ENCODE peak calls at places on chromosomes 12 and 14, in six cellular contexts. B, I, L, M, H and R are unnamed samples. For H3K36me3, the result is how much of the 10 kb centered on the place peaks cover.

GRCh38 chr12:64104376-64104775 is 117.7 kb downstream of the KICS2 start:
- DNase-seq in H (no peak), B (no peak), L (no peak), I (no peak), M (no peak), R (no peak)

GRCh38 chr12:8871067-8871466 is 43.2 kb upstream of the PHC1 start:
- DNase-seq in H (no peak), I (no peak), M (no peak), B (no peak), L (no peak), R (no peak)

GRCh38 chr12:124448955-124449622 is 118.3 kb downstream of the NCOR2 start:
- DNase-seq in L (no peak), M (no peak), H (no peak), I (no peak), B (no peak), R (no peak)

GRCh38 chr12:43764528-43764927 is 5.8 kb downstream of the IRAK4 start:
- DNase-seq in B (no peak), L (no peak), I (no peak), M (no peak), H (no peak), R (no peak)

GRCh38 chr12:62834406-62834805 is 100.5 kb downstream of the PPM1H start:
- DNase-seq in H (no peak), B (no peak), L (no peak), I (no peak), M (no peak), R (no peak)

GRCh38 chr14:72892879-72893635 is 844 bp downstream of the DPF3 start:
- DNase-seq in M (no peak), B (no peak), L (no peak), H (no peak), I (peak), R (no peak)

GRCh38 chr12:45655186-45655585 is 74.3 kb upstream of the ARID2 start:
- DNase-seq in H (no peak), L (no peak), I (peak), M (peak), B (no peak), R (no peak)

GRCh38 chr14:38125484-38125912 is 82.2 kb upstream of the SSTR1 start:
- DNase-seq in M (no peak), I (no peak), L (no peak), B (no peak), H (no peak), R (no peak)

GRCh38 chr12:123131879-123132402 is 18.9 kb downstream of the PITPNM2 start:
- DNase-seq in H (no peak), L (no peak), I (peak), B (no peak), M (no peak), R (no peak)

GRCh38 chr12:68406134-68406576 is 74.0 kb upstream of the MDM1 start:
- DNase-seq in M (peak), H (no peak), I (no peak), L (peak), B (no peak), R (peak)

GRCh38 chr12:69359531-69360347 is at the start of gene YEATS4:
- DNase-seq in H (peak), L (peak), M (peak), B (peak), I (peak), R (peak)

GRCh38 chr14:29895591-29896043 is 32.0 kb downstream of the PRKD1 start:
- DNase-seq in L (no peak), B (no peak), I (no peak), M (no peak), H (no peak), R (no peak)

GRCh38 chr12:17680220-17680619 is 409.8 kb downstream of the RERGL start:
- DNase-seq in L (no peak), M (no peak), B (no peak), I (no peak), H (peak), R (no peak)

GRCh38 chr12:40614923-40615322 is 77.3 kb upstream of the CNTN1 start:
- DNase-seq in I (no peak), H (no peak), L (no peak), M (no peak), B (no peak), R (no peak)

GRCh38 chr12:674272-674781 is 11.1 kb upstream of the NINJ2 start:
- DNase-seq in M (peak), L (no peak), B (no peak), H (no peak), I (peak), R (peak)

GRCh38 chr14:24179961-24180726 is 8.3 kb downstream of the REC8 start:
- DNase-seq in L (no peak), M (peak), I (no peak), B (no peak), H (no peak), R (no peak)

GRCh38 chr12:111435661-111436201 is 30.0 kb downstream of the SH2B3 start:
- DNase-seq in I (no peak), M (no peak), B (no peak), H (no peak), L (no peak), R (no peak)

GRCh38 chr12:41264281-41264680 is 76.2 kb downstream of the PDZRN4 start:
- DNase-seq in H (no peak), M (no peak), B (no peak), I (no peak), L (no peak), R (no peak)

GRCh38 chr12:52539024-52539820 is 13.7 kb downstream of the KRT71 start:
- DNase-seq in H (no peak), M (peak), L (no peak), B (no peak), I (no peak), R (no peak)

GRCh38 chr12:28374556-28374955 is 184.3 kb downstream of the CCDC91 start:
- DNase-seq in H (no peak), B (no peak), L (no peak), I (no peak), M (peak), R (no peak)

GRCh38 chr12:2113501-2113912 is 60.7 kb downstream of the CACNA1C start:
- DNase-seq in B (no peak), I (no peak), H (no peak), M (no peak), L (no peak), R (no peak)

GRCh38 chr12:27024291-27024690 is 1.9 kb downstream of the MED21 start:
- DNase-seq in L (no peak), H (no peak), M (peak), B (no peak), I (no peak), R (no peak)

GRCh38 chr12:120249266-120249874 is 16.2 kb downstream of the PXN start:
- DNase-seq in L (no peak), B (no peak), I (no peak), M (no peak), H (no peak), R (no peak)

GRCh38 chr12:100995201-100995600 is 200.6 kb downstream of the ANO4 start:
- DNase-seq in M (peak), L (no peak), B (no peak), H (no peak), I (no peak), R (no peak)

GRCh38 chr12:32108829-32109228 is 2.2 kb downstream of the BICD1 start:
- DNase-seq in I (peak), M (no peak), H (no peak), B (no peak), L (no peak), R (no peak)

GRCh38 chr12:120677765-120678473 is 9.0 kb upstream of the MLEC start:
- DNase-seq in M (no peak), H (no peak), B (no peak), L (no peak), I (peak), R (no peak)

GRCh38 chr12:47758584-47758833 is 171 bp downstream of the RAPGEF3 start:
- DNase-seq in H (no peak), B (no peak), L (no peak), M (no peak), I (no peak), R (no peak)
- H3K27ac ChIP-seq in H (no peak), B (peak), L (peak), M (no peak), I (no peak), R (peak)

DNA sequence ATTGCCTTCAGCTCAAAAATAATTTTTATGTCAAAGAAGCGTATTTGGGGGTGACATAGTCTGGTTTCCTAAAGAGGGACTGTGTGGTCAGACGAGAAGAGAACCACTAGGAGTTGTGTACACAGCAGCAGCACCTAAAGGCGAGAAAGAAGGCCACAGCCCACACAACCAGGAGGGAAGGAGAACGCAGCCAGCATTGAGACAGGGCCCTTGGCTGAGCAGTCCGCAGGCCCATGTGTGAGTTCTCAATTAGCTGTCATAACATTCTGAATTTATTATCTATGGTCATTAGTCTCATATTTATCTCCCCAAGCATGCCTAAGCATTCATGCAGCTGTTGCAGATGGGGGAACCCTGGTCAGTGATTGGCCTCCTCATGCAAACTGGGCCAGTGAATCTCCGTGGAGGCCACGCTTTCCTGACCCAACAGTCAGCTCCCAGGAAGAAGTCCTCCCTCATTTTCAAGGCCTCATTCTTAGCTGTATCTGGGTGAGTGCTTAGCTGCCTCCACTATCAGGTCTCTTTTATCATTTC is 81.2 kb upstream of the ATF7IP start:
- DNase-seq in H (no peak), M (peak), I (no peak), L (no peak), B (no peak), R (no peak)
- H3K36me3 ChIP-seq in H (under half), M (under half), I (under half), L (under half), B (under half), R (under half)

DNA sequence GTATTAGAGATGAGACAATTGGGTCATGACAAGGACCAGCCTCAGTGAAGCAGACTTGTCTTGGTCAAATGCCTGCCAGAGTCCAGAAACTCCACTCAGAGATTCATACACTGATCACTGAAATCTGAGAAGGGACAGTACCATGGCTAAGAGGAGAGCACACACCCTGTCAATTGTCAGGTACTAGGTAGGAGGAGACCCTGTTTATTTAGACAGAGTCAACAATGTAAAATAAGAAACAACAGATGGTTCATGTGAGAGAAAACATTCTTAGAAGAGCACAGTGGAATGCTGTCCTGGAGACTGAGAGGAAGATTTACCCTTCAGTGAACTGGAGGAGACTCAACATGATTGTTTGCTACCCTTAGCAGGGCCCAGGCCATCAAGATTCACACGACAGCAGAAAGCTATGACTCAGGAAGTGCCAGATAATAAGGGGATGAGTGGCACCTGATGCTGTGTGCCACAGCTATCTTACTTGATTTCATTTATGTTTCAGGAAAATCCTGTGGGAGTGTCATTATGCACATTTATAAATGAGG is 136.7 kb upstream of the NEDD1 start:
- DNase-seq in I (no peak), B (no peak), H (no peak), M (no peak), L (no peak), R (no peak)
- H3K27ac ChIP-seq in I (no peak), B (no peak), H (no peak), M (no peak), L (no peak), R (no peak)

DNA sequence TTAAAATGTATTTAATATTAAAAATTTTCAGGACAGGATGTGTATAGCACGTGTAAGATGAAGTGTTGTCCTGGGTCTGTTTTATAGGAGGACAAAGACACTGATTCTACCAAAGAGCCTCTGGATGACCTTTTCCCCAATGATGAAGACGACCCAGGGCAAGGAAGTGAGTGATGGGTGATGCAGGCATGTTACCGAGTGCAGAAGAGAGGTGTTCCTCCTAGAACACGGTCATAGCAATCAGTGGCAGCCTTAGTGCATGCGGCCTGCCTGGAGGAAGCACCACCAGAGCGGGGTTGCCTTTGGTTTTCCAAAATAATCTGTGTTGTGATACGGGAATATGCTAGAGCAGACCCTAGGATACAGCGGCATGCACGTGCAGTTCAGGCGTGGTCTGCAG is 33.0 kb downstream of the KLC1 start:
- DNase-seq in B (no peak), H (no peak), L (no peak), I (no peak), M (no peak), R (no peak)
- H3K36me3 ChIP-seq in B (under half), H (under half), L (half or more), I (half or more), M (half or more), R (half or more)

GRCh38 chr12:47273191-47273626 is 193.4 kb upstream of the AMIGO2 start:
- DNase-seq in M (no peak), L (no peak), H (no peak), I (no peak), B (no peak), R (no peak)

GRCh38 chr12:47274725-47275124 is 195.0 kb upstream of the AMIGO2 start:
- DNase-seq in M (peak), L (no peak), H (no peak), B (no peak), I (no peak), R (no peak)

GRCh38 chr12:47271800-47272230 is 192.1 kb upstream of the AMIGO2 start:
- DNase-seq in M (no peak), H (no peak), B (no peak), I (no peak), L (no peak), R (no peak)

GRCh38 chr12:47270782-47271664 is 191.3 kb upstream of the AMIGO2 start:
- DNase-seq in H (no peak), L (no peak), B (peak), I (peak), M (peak), R (no peak)

GRCh38 chr12:47272412-47273190 is 192.8 kb upstream of the AMIGO2 start:
- DNase-seq in M (no peak), L (no peak), I (no peak), H (no peak), B (no peak), R (no peak)
- H3K27ac ChIP-seq in M (no peak), L (no peak), I (no peak), H (no peak), B (no peak), R (no peak)

DNA sequence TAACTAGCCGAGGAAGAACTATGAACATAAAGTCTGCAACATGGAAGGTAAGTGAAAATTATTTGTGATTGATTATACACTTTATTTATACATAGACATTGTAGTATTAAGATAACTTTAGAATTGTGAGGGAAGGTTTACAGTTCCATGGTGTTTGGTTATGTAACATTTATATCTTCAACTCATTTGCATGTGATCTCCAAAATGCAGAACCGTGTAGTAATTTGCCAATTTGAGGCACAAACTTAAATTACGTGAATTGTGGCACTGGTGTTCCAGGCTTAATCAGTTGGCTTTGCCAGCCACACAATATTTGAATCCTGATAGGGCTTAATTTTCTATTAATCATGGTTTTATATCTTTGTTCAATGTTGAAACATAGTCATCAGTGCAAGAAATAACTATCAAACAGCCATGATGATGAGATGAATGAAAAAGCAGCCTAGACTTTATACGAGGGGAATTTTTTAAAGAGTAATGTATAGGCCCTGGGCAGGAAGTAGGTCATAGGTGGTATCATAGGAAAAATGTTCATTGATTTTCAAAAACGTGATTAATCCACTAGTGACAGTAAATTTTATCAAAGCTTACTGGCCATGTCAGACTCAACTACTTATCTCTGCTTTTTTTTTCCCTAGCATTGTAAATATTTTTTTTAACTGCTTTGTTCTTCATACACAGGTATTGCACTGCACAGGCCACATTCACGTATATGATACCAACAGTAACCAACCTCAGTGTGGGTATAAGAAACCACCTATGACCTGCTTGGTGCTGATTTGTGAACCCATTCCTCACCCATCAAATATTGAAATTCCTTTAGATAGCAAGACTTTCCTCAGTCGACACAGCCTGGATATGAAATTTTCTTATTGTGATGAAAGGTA is 31.7 kb downstream of the HIF1A start:
- DNase-seq in B (no peak), L (no peak), I (no peak), H (no peak), M (no peak), R (no peak)
- H3K36me3 ChIP-seq in B (under half), L (half or more), I (under half), H (under half), M (half or more), R (under half)